ENCODE peak calls at places on chromosomes 11 and 22, in seven cellular contexts. One of them, this sample, is unnamed.

GRCh38 chr11:26931881-26932280 is 62.0 kb upstream of the FIBIN start:
- DNase-seq in cardiac muscle cell: no peak
- DNase-seq in hippocampal formation: no peak
- DNase-seq in stimulated activated CD8-positive, alpha-beta memory T cell treated with anti-CD3 and anti-CD28 coated beads, Interleukin-7, amount 100 ng/mL, for 1 hour: no peak
- DNase-seq in RPMI7951: no peak
- DNase-seq in activated T-cell treated with anti-CD3 and anti-CD28 coated beads for 48 hours: no peak
- DNase-seq in hypothalamus: no peak
- DNase-seq in this sample: no peak

GRCh38 chr11:44778200-44779100 is 51.7 kb downstream of the TSPAN18 start:
- DNase-seq in cardiac muscle cell: no peak
- DNase-seq in hippocampal formation: no peak
- DNase-seq in stimulated activated CD8-positive, alpha-beta memory T cell treated with anti-CD3 and anti-CD28 coated beads, Interleukin-7, amount 100 ng/mL, for 1 hour: no peak
- DNase-seq in RPMI7951: no peak
- DNase-seq in activated T-cell treated with anti-CD3 and anti-CD28 coated beads for 48 hours: no peak
- DNase-seq in hypothalamus: no peak
- DNase-seq in this sample: no peak

GRCh38 chr11:77345621-77346020 is 44.1 kb upstream of the GDPD4 start:
- DNase-seq in cardiac muscle cell: peak
- DNase-seq in hippocampal formation: no peak
- DNase-seq in stimulated activated CD8-positive, alpha-beta memory T cell treated with anti-CD3 and anti-CD28 coated beads, Interleukin-7, amount 100 ng/mL, for 1 hour: no peak
- DNase-seq in RPMI7951: peak
- DNase-seq in activated T-cell treated with anti-CD3 and anti-CD28 coated beads for 48 hours: no peak
- DNase-seq in hypothalamus: no peak
- DNase-seq in this sample: peak

GRCh38 chr11:93573184-93573583 is 30.0 kb upstream of the SMCO4 start:
- DNase-seq in cardiac muscle cell: no peak
- DNase-seq in hippocampal formation: no peak
- DNase-seq in stimulated activated CD8-positive, alpha-beta memory T cell treated with anti-CD3 and anti-CD28 coated beads, Interleukin-7, amount 100 ng/mL, for 1 hour: no peak
- DNase-seq in RPMI7951: peak
- DNase-seq in activated T-cell treated with anti-CD3 and anti-CD28 coated beads for 48 hours: no peak
- DNase-seq in hypothalamus: no peak
- DNase-seq in this sample: peak

GRCh38 chr22:37601540-37602442 is 6.8 kb upstream of the GGA1 start:
- DNase-seq in cardiac muscle cell: peak
- DNase-seq in hippocampal formation: no peak
- DNase-seq in stimulated activated CD8-positive, alpha-beta memory T cell treated with anti-CD3 and anti-CD28 coated beads, Interleukin-7, amount 100 ng/mL, for 1 hour: no peak
- DNase-seq in RPMI7951: peak
- DNase-seq in activated T-cell treated with anti-CD3 and anti-CD28 coated beads for 48 hours: no peak
- DNase-seq in hypothalamus: no peak
- DNase-seq in this sample: peak

GRCh38 chr11:46307785-46308341 is 30.4 kb downstream of the CREB3L1 start:
- DNase-seq in cardiac muscle cell: no peak
- DNase-seq in hippocampal formation: no peak
- DNase-seq in stimulated activated CD8-positive, alpha-beta memory T cell treated with anti-CD3 and anti-CD28 coated beads, Interleukin-7, amount 100 ng/mL, for 1 hour: no peak
- DNase-seq in RPMI7951: no peak
- DNase-seq in activated T-cell treated with anti-CD3 and anti-CD28 coated beads for 48 hours: no peak
- DNase-seq in hypothalamus: no peak
- DNase-seq in this sample: no peak

GRCh38 chr11:116993599-116993998 is 104.6 kb downstream of the SIK3 start:
- DNase-seq in cardiac muscle cell: peak
- DNase-seq in hippocampal formation: no peak
- DNase-seq in stimulated activated CD8-positive, alpha-beta memory T cell treated with anti-CD3 and anti-CD28 coated beads, Interleukin-7, amount 100 ng/mL, for 1 hour: no peak
- DNase-seq in RPMI7951: no peak
- DNase-seq in activated T-cell treated with anti-CD3 and anti-CD28 coated beads for 48 hours: no peak
- DNase-seq in hypothalamus: no peak
- DNase-seq in this sample: no peak

GRCh38 chr22:44685384-44686056 is 16.5 kb upstream of the PRR5 start:
- DNase-seq in cardiac muscle cell: peak
- DNase-seq in hippocampal formation: no peak
- DNase-seq in stimulated activated CD8-positive, alpha-beta memory T cell treated with anti-CD3 and anti-CD28 coated beads, Interleukin-7, amount 100 ng/mL, for 1 hour: peak
- DNase-seq in RPMI7951: peak
- DNase-seq in activated T-cell treated with anti-CD3 and anti-CD28 coated beads for 48 hours: peak
- DNase-seq in hypothalamus: no peak
- DNase-seq in this sample: peak

GRCh38 chr11:115290479-115291390 is 213.5 kb downstream of the CADM1 start:
- DNase-seq in cardiac muscle cell: no peak
- DNase-seq in hippocampal formation: no peak
- DNase-seq in stimulated activated CD8-positive, alpha-beta memory T cell treated with anti-CD3 and anti-CD28 coated beads, Interleukin-7, amount 100 ng/mL, for 1 hour: no peak
- DNase-seq in RPMI7951: no peak
- DNase-seq in activated T-cell treated with anti-CD3 and anti-CD28 coated beads for 48 hours: no peak
- DNase-seq in hypothalamus: no peak
- DNase-seq in this sample: no peak

GRCh38 chr11:85627332-85627997 is at the start of gene DLG2:
- DNase-seq in cardiac muscle cell: peak
- DNase-seq in hippocampal formation: peak
- DNase-seq in stimulated activated CD8-positive, alpha-beta memory T cell treated with anti-CD3 and anti-CD28 coated beads, Interleukin-7, amount 100 ng/mL, for 1 hour: no peak
- DNase-seq in RPMI7951: peak
- DNase-seq in activated T-cell treated with anti-CD3 and anti-CD28 coated beads for 48 hours: no peak
- DNase-seq in hypothalamus: no peak
- DNase-seq in this sample: peak

GRCh38 chr11:44112083-44112865 is 16.8 kb downstream of the EXT2 start:
- DNase-seq in cardiac muscle cell: peak
- DNase-seq in hippocampal formation: peak
- DNase-seq in stimulated activated CD8-positive, alpha-beta memory T cell treated with anti-CD3 and anti-CD28 coated beads, Interleukin-7, amount 100 ng/mL, for 1 hour: no peak
- DNase-seq in RPMI7951: peak
- DNase-seq in activated T-cell treated with anti-CD3 and anti-CD28 coated beads for 48 hours: no peak
- DNase-seq in hypothalamus: no peak
- DNase-seq in this sample: peak

GRCh38 chr22:33539902-33540751 is 380.1 kb downstream of the LARGE1 start:
- DNase-seq in cardiac muscle cell: no peak
- DNase-seq in hippocampal formation: peak
- DNase-seq in stimulated activated CD8-positive, alpha-beta memory T cell treated with anti-CD3 and anti-CD28 coated beads, Interleukin-7, amount 100 ng/mL, for 1 hour: no peak
- DNase-seq in RPMI7951: no peak
- DNase-seq in activated T-cell treated with anti-CD3 and anti-CD28 coated beads for 48 hours: no peak
- DNase-seq in hypothalamus: no peak
- DNase-seq in this sample: no peak

GRCh38 chr11:1652778-1653540 is 23.4 kb downstream of the KRTAP5-5 start:
- DNase-seq in cardiac muscle cell: peak
- DNase-seq in hippocampal formation: peak
- DNase-seq in stimulated activated CD8-positive, alpha-beta memory T cell treated with anti-CD3 and anti-CD28 coated beads, Interleukin-7, amount 100 ng/mL, for 1 hour: peak
- DNase-seq in RPMI7951: peak
- DNase-seq in activated T-cell treated with anti-CD3 and anti-CD28 coated beads for 48 hours: peak
- DNase-seq in hypothalamus: peak
- DNase-seq in this sample: peak

GRCh38 chr22:22894740-22895731 is 7.4 kb downstream of the IGLL5 start:
- DNase-seq in cardiac muscle cell: no peak
- DNase-seq in hippocampal formation: no peak
- DNase-seq in stimulated activated CD8-positive, alpha-beta memory T cell treated with anti-CD3 and anti-CD28 coated beads, Interleukin-7, amount 100 ng/mL, for 1 hour: no peak
- DNase-seq in RPMI7951: no peak
- DNase-seq in activated T-cell treated with anti-CD3 and anti-CD28 coated beads for 48 hours: no peak
- DNase-seq in hypothalamus: no peak
- DNase-seq in this sample: no peak

This sample was measured in EL.